ENCODE peak calls at places on chromosomes 2 and 18, in ten cellular contexts. O is left lung, T is colonic mucosa, U is thoracic aorta, Y is left ventricle myocardium inferior, S is psoas muscle, L is uterus, H is lower lobe of right lung, Q is esophagus squamous epithelium, M is hepatocyte. X is an unnamed sample.

GRCh38 chr2:112794131-112794733 is 9.9 kb upstream of the IL1A start:
- DNase-seq in S (no peak), L (no peak), T (no peak), U (peak; percentile 15), M (peak; percentile 63), O (no peak), Q (peak; percentile 35), Y (peak; percentile 17), H (peak; percentile 74), X (peak; percentile 42)

GRCh38 chr18:57439985-57440330 is 4.8 kb downstream of the ONECUT2 start:
- DNase-seq in Q (no peak), U (no peak), M (no peak), O (no peak), T (no peak), L (no peak), S (no peak), H (no peak), Y (no peak), X (no peak)

GRCh38 chr2:165009466-165009865 is 54.1 kb upstream of the SLC38A11 start:
- DNase-seq in T (no peak), H (no peak), U (no peak), Q (no peak), S (no peak), L (no peak), M (no peak), Y (no peak), O (no peak), X (no peak)

GRCh38 chr2:120013569-120014223 is 819 bp downstream of the EPB41L5 start:
- DNase-seq in M (no peak), S (no peak), Q (no peak), T (peak; percentile 70), O (no peak), H (no peak), L (no peak), Y (peak; percentile 29), U (no peak), X (no peak)

GRCh38 chr18:23887493-23887892 is 127.1 kb upstream of the TTC39C start:
- DNase-seq in H (no peak), O (no peak), T (no peak), Y (no peak), U (no peak), L (peak; percentile 56), S (no peak), Q (no peak), M (no peak), X (no peak)

GRCh38 chr2:151051584-151052220 is 210.0 kb downstream of the RBM43 start:
- DNase-seq in O (no peak), Q (no peak), T (peak; percentile 23), L (peak; percentile 14), Y (no peak), M (peak; percentile 45), U (no peak), H (no peak), S (no peak), X (peak; percentile 10)

GRCh38 chr2:62578837-62579640 is 73.0 kb upstream of the TMEM17 start:
- DNase-seq in M (no peak), S (no peak), Q (no peak), L (no peak), H (no peak), T (peak; percentile 28), O (peak; percentile 42), U (no peak), Y (no peak), X (no peak)

GRCh38 chr2:119490653-119491195 is 33.6 kb downstream of the SCTR start:
- DNase-seq in L (no peak), Y (no peak), Q (no peak), O (no peak), T (no peak), U (no peak), M (peak; percentile 20), S (no peak), H (no peak), X (no peak)

GRCh38 chr18:37634516-37634915 is 68.9 kb upstream of the CELF4 start:
- DNase-seq in Y (no peak), Q (no peak), S (no peak), M (no peak), O (no peak), U (no peak), T (no peak), L (no peak), H (no peak), X (no peak)

GRCh38 chr2:179800776-179801175 is 60.6 kb downstream of the ZNF385B start:
- DNase-seq in S (no peak), T (no peak), Q (no peak), L (no peak), Y (no peak), O (no peak), H (no peak), U (no peak), M (no peak), X (no peak)

DNA sequence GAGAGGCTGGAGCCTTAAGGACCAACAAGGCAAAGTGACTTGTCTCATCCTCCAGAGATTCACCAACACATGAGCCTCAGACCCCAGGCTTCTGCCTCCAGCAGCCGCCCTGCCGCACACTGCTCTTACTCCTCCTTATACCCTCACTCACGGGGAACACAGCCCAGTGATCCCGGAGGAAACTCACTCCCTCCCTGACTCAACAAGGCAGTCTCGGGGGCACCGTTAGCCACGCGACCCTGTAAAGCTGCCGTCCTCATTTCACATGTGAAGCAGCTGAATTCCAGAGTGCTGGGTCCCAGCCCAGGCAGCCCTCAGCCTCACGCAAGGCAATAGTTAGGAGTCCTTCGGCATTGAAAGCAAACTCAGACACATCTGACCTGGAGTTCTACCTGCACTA is 129.7 kb downstream of the TPO start:
- DNase-seq in L (no peak), Y (no peak), H (no peak), O (no peak), M (no peak), S (no peak), Q (no peak), U (no peak), T (no peak), X (no peak)
- TF ChIP-seq CTCF in L (no peak), Y (no peak), H (no peak), O (no peak), M (no peak), S (no peak), Q (no peak), U (no peak), T (no peak), X (no peak)

GRCh38 chr2:13109516-13109915 is 392.8 kb downstream of the TRIB2 start:
- DNase-seq in L (no peak), H (no peak), M (no peak), T (no peak), S (no peak), Y (no peak), Q (no peak), O (peak; percentile 25), U (no peak), X (peak; percentile 21)

GRCh38 chr2:13106302-13106701 is 389.6 kb downstream of the TRIB2 start:
- DNase-seq in Y (no peak), L (no peak), S (no peak), M (no peak), Q (no peak), O (no peak), U (no peak), T (no peak), H (no peak), X (no peak)

GRCh38 chr2:13103778-13104493 is 387.2 kb downstream of the TRIB2 start:
- DNase-seq in Q (no peak), O (no peak), U (no peak), S (no peak), Y (no peak), M (no peak), H (no peak), T (no peak), L (no peak), X (no peak)

GRCh38 chr2:13102340-13103063 is 385.8 kb downstream of the TRIB2 start:
- DNase-seq in S (no peak), Q (no peak), T (no peak), O (no peak), Y (no peak), L (no peak), H (no peak), U (no peak), M (no peak), X (no peak)

GRCh38 chr2:13104765-13105164 is 388.0 kb downstream of the TRIB2 start:
- DNase-seq in M (no peak), H (no peak), S (no peak), O (no peak), U (no peak), T (no peak), L (no peak), Y (no peak), Q (no peak), X (no peak)
- H3K9me3 ChIP-seq in M (no peaks in the 10 kb centered on the region), H (no peaks in the 10 kb centered on the region), S (no peaks in the 10 kb centered on the region), O (no peaks in the 10 kb centered on the region), U (no peaks in the 10 kb centered on the region), T (no peaks in the 10 kb centered on the region), L (no peaks in the 10 kb centered on the region), Y (no peaks in the 10 kb centered on the region), Q (no peaks in the 10 kb centered on the region), X (no peaks in the 10 kb centered on the region)

GRCh38 chr2:39068757-39069515 is 51.9 kb downstream of the SOS1 start:
- DNase-seq in Q (no peak), S (no peak), Y (no peak), O (no peak), T (no peak), L (no peak), H (no peak), U (no peak), M (no peak), X (no peak)
- TF ChIP-seq CTCF in Q (no peak), S (no peak), Y (no peak), O (no peak), T (no peak), L (no peak), H (no peak), U (no peak), M (no peak), X (no peak)

DNA sequence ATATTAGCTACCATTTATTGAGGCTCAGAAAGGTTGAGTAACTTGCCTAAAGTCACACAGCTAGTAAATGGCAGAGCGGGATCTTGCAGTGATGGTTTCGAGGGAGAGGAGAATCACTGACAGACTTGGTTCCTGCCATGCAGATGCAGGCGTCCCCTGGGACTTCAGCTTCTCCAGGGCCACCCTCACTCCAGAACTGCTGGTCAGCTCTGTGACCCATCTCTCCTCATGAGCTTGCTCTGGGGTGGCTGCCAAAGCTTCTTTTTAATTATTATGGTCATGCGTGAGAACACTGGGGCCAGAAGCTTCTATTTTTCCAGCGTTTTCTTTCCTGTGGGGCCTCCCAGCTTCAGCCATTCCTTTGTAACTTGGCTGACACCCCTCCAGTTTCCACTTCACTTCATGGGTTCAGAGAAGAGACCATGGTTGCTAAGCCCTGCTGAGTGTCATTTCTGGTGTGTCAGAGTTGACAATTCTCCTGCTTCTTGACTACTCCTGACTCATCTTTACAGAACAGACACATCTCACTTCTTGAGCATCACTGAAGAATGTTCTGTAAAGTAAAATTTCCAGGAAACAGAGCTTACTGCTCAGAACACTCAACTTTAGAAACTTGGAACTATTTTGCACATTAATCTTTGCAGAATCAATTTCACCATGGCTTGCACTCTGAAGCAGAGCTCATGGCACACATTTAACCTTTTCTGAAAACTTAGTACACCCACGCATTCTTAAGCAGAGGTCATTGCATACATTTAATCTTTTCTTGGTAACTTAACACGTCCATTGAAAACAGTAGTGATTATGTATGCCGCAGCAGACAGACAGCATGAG is 70.4 kb downstream of the IL1R2 start:
- DNase-seq in S (no peak), L (no peak), Y (peak; percentile 36), Q (no peak), M (no peak), O (no peak), H (no peak), U (no peak), T (no peak), X (no peak)
- H3K9me3 ChIP-seq in S (peaks cover 3% of the 10 kb centered on the region), L (no peaks in the 10 kb centered on the region), Y (no peaks in the 10 kb centered on the region), Q (no peaks in the 10 kb centered on the region), M (no peaks in the 10 kb centered on the region), O (no peaks in the 10 kb centered on the region), H (no peaks in the 10 kb centered on the region), U (no peaks in the 10 kb centered on the region), T (no peaks in the 10 kb centered on the region), X (no peaks in the 10 kb centered on the region)

GRCh38 chr2:17839959-17840358 is 23.7 kb downstream of the MSGN1 start:
- DNase-seq in U (no peak), H (no peak), T (no peak), O (no peak), L (no peak), Q (no peak), Y (no peak), S (no peak), M (no peak), X (no peak)
- TF ChIP-seq CTCF in U (no peak), H (no peak), T (no peak), O (no peak), L (no peak), Q (no peak), Y (no peak), S (no peak), M (no peak), X (no peak)

X was measured in heart left ventricle.